ENCODE peak calls at places on chromosome X, in four cellular contexts. X, O, K and G are unnamed samples.

GRCh38 chrX:107878106-107878505 is 52.4 kb downstream of the MID2 start:
- DNase-seq in X (no peak), O (no peak), K (no peak), G (no peak)

GRCh38 chrX:124085063-124085462 is 123.6 kb downstream of the STAG2 start:
- DNase-seq in X (no peak), O (no peak), K (no peak), G (no peak)

GRCh38 chrX:67044029-67044653 is 405.3 kb upstream of the EDA2R start:
- DNase-seq in X (no peak), O (no peak), K (no peak), G (no peak)

GRCh38 chrX:95057341-95057740 is 1383.3 kb downstream of the FAM133A start:
- DNase-seq in X (no peak), O (no peak), K (no peak), G (no peak)

GRCh38 chrX:111483140-111483539 is 28.3 kb upstream of the SERTM2 start:
- DNase-seq in X (no peak), O (no peak), K (no peak), G (no peak)

GRCh38 chrX:41666251-41666650 is 22.5 kb upstream of the GPR34 start:
- DNase-seq in X (peak; percentile 80), O (no peak), K (peak; percentile 43), G (no peak)

GRCh38 chrX:119477812-119478232 is 9.6 kb downstream of the SLC25A5 start:
- DNase-seq in X (peak; percentile 74), O (no peak), K (no peak), G (no peak)

GRCh38 chrX:41677183-41677582 is 11.6 kb upstream of the GPR34 start:
- DNase-seq in X (no peak), O (no peak), K (no peak), G (no peak)

GRCh38 chrX:2828404-2829065 is at the start of gene GYG2:
- DNase-seq in X (peak; percentile 16), O (no peak), K (no peak), G (no peak)

GRCh38 chrX:99001286-99001685 is 1408.8 kb downstream of the PCDH19 start:
- DNase-seq in X (no peak), O (no peak), K (no peak), G (no peak)

GRCh38 chrX:136525738-136526606 is 6.0 kb upstream of the VGLL1 start:
- DNase-seq in X (peak; percentile 75), O (no peak), K (no peak), G (no peak)

GRCh38 chrX:33087411-33087810 is 123.9 kb downstream of the DMD start:
- DNase-seq in X (no peak), O (no peak), K (no peak), G (no peak)

GRCh38 chrX:22392176-22392814 is 119.6 kb downstream of the CBLL2 start:
- DNase-seq in X (no peak), O (no peak), K (no peak), G (no peak)

GRCh38 chrX:149871940-149872339 is 9.0 kb upstream of the MAGEA8 start:
- DNase-seq in X (peak; percentile 16), O (peak; percentile 2), K (peak; percentile 67), G (no peak)

GRCh38 chrX:42978655-42979379 is 200.9 kb upstream of the PPP1R2C start:
- DNase-seq in X (peak; percentile 22), O (no peak), K (no peak), G (no peak)

GRCh38 chrX:23515028-23515427 is 152.3 kb upstream of the PRDX4 start:
- DNase-seq in X (no peak), O (peak; percentile 67), K (no peak), G (no peak)

GRCh38 chrX:108091266-108091877 is at the start of the genes ATG4A and PSMD10:
- DNase-seq in X (peak; percentile 94), O (peak; percentile 93), K (peak; percentile 96), G (peak; percentile 95)

GRCh38 chrX:43964936-43965335 is 8.3 kb downstream of the NDP start:
- DNase-seq in X (no peak), O (no peak), K (no peak), G (no peak)

GRCh38 chrX:38232287-38232686 is 11.6 kb upstream of the SRPX start:
- DNase-seq in X (no peak), O (no peak), K (no peak), G (no peak)

GRCh38 chrX:50903387-50904027 is 7.0 kb upstream of the BMP15 start:
- DNase-seq in X (no peak), O (no peak), K (peak; percentile 31), G (peak; percentile 0)

GRCh38 chrX:123959281-123960063 is 2.0 kb upstream of the STAG2 start:
- DNase-seq in X (no peak), O (peak; percentile 70), K (no peak), G (peak; percentile 32)

GRCh38 chrX:1582686-1583437 is 8.5 kb upstream of the AKAP17A start:
- DNase-seq in X (peak; percentile 76), O (no peak), K (peak; percentile 77), G (no peak)

GRCh38 chrX:14039344-14039743 is 9.7 kb upstream of the GEMIN8 start:
- DNase-seq in X (no peak), O (peak; percentile 52), K (peak; percentile 79), G (peak; percentile 56)

GRCh38 chrX:10554612-10555270 is 65.6 kb downstream of the MID1 start:
- DNase-seq in X (no peak), O (no peak), K (no peak), G (no peak)

GRCh38 chrX:5870238-5870637 is 358.4 kb downstream of the NLGN4X start:
- DNase-seq in X (no peak), O (no peak), K (no peak), G (no peak)

GRCh38 chrX:40172980-40173661 is 75.4 kb upstream of the BCOR start:
- DNase-seq in X (no peak), O (no peak), K (peak; percentile 28), G (no peak)

GRCh38 chrX:67607436-67607835 is 63.6 kb downstream of the AR start:
- DNase-seq in X (no peak), O (no peak), K (no peak), G (no peak)

GRCh38 chrX:120731386-120731785 is 101.5 kb upstream of the C1GALT1C1 start:
- DNase-seq in X (no peak), O (no peak), K (no peak), G (no peak)

GRCh38 chrX:274904-275475 is 6.2 kb upstream of the PLCXD1 start:
- DNase-seq in X (no peak), O (no peak), K (no peak), G (no peak)

GRCh38 chrX:30971761-30972603 is 82.9 kb upstream of the TAB3 start:
- DNase-seq in X (peak; percentile 13), O (peak; percentile 70), K (peak; percentile 17), G (no peak)

GRCh38 chrX:17689971-17690409 is 47.3 kb upstream of the SCML1 start:
- DNase-seq in X (peak; percentile 10), O (peak; percentile 79), K (peak; percentile 53), G (peak; percentile 81)

GRCh38 chrX:133670394-133670793 is 255.1 kb upstream of the GPC4 start:
- DNase-seq in X (no peak), O (no peak), K (peak; percentile 22), G (no peak)